ENCODE peak calls at places on chromosomes 13 and 19, in nine cellular contexts. L is T-helper 2 cell; N is GM12892; Y is stimulated activated CD8-positive, alpha-beta memory T cell treated with anti-CD3 and anti-CD28 coated beads, Interleukin-7, amount 100 ng/mL, for 1 hour; H is GM06990; F is stimulated activated CD4-positive, alpha-beta T cell treated with anti-CD3 and anti-CD28 coated beads, Interleukin-4, amount 100 ng/mL, for 4 hours; E is Caco-2; O is GM23248; U is NCI-H2081 treated with DMSO at 0.1 percent for 48 hours. J is an unnamed sample.

GRCh38 chr19:24052811-24053210 is 34.2 kb upstream of the ZNF254 start:
- DNase-seq in U (no peak), O (peak), L (no peak), F (no peak), Y (no peak), E (no peak), H (no peak), N (no peak), J (peak)

GRCh38 chr19:15304140-15304705 is 28.1 kb downstream of the BRD4 start:
- DNase-seq in O (no peak), N (no peak), E (no peak), F (no peak), Y (no peak), U (no peak), L (no peak), H (no peak), J (peak)

GRCh38 chr13:79547821-79548220 is 66.9 kb downstream of the NDFIP2 start:
- DNase-seq in H (no peak), N (no peak), F (no peak), O (no peak), E (no peak), U (no peak), Y (no peak), L (no peak), J (no peak)

GRCh38 chr19:14033946-14034345 is 2.4 kb downstream of the IL27RA start:
- DNase-seq in O (peak), E (no peak), L (no peak), H (no peak), N (no peak), F (no peak), Y (no peak), U (no peak), J (no peak)

GRCh38 chr19:17125728-17126677 is 50.4 kb downstream of the MYO9B start:
- DNase-seq in H (peak), F (peak), Y (peak), U (no peak), O (peak), N (peak), E (no peak), L (peak), J (peak)

GRCh38 chr13:34410653-34411052 is 531.4 kb upstream of the NBEA start:
- DNase-seq in H (no peak), N (no peak), E (no peak), U (no peak), O (no peak), F (no peak), L (no peak), Y (no peak), J (peak)

GRCh38 chr19:47047931-47048399 is 459 bp downstream of the TMEM160 start:
- DNase-seq in O (peak), U (peak), E (peak), F (peak), L (peak), Y (peak), H (peak), N (peak), J (peak)

GRCh38 chr19:37007587-37008220 is 70.5 kb upstream of the ZNF420 start:
- DNase-seq in N (no peak), E (no peak), H (peak), Y (no peak), L (peak), U (peak), O (peak), F (peak), J (peak)

GRCh38 chr19:44927746-44928145 is 13.3 kb downstream of the APOC1 start:
- DNase-seq in N (no peak), Y (no peak), L (no peak), E (no peak), U (no peak), F (no peak), H (no peak), O (peak), J (peak)

GRCh38 chr13:108957369-108958012 is 328.1 kb downstream of the MYO16 start:
- DNase-seq in E (no peak), N (no peak), O (peak), H (no peak), L (no peak), Y (no peak), U (no peak), F (no peak), J (peak)

GRCh38 chr19:34722353-34722752 is 11.7 kb upstream of the ZNF181 start:
- DNase-seq in H (no peak), F (no peak), N (no peak), E (no peak), O (peak), Y (no peak), L (no peak), U (no peak), J (no peak)

GRCh38 chr13:61685683-61686013 is 270.0 kb upstream of the PCDH20 start:
- DNase-seq in L (no peak), O (no peak), E (peak), Y (no peak), N (no peak), H (no peak), F (no peak), U (no peak), J (no peak)

GRCh38 chr19:3740431-3740830 is 21.1 kb downstream of the APBA3 start:
- DNase-seq in Y (no peak), L (no peak), N (no peak), O (no peak), H (no peak), U (no peak), E (no peak), F (no peak), J (no peak)

GRCh38 chr19:51125421-51126075 is 842 bp downstream of the SIGLEC9 start:
- DNase-seq in E (no peak), L (no peak), N (no peak), Y (no peak), H (no peak), O (no peak), F (no peak), U (no peak), J (no peak)

GRCh38 chr19:6233051-6233826 is 46.5 kb downstream of the MLLT1 start:
- DNase-seq in H (no peak), L (no peak), Y (no peak), E (no peak), F (no peak), O (peak), U (no peak), N (no peak), J (peak)

J was measured in fibroblast of mammary gland.